ENCODE peak calls at places on chromosomes 11 and 22, in ten cellular contexts. A is A549, L is H1, I is suprapubic skin, T is stomach, V is K562, N is HepG2, F is sigmoid colon, J is transverse colon, B is tibial nerve. R is an unnamed sample.

GRCh38 chr22:24208012-24208749 is 26.9 kb downstream of the SUSD2 start:
- DNase-seq in A (peak; percentile 96), B (peak; percentile 80), J (no peak), L (no peak), N (peak; percentile 92), I (no peak), T (peak; percentile 58), F (peak; percentile 86), V (no peak), R (no peak)

GRCh38 chr22:19811811-19812771 is 42.6 kb downstream of the GNB1L start:
- DNase-seq in F (peak; percentile 55), T (peak; percentile 22), I (no peak), A (no peak), V (no peak), N (no peak), B (no peak), L (peak; percentile 39), J (no peak), R (peak; percentile 25)

GRCh38 chr11:33867566-33867965 is 24.3 kb downstream of the LMO2 start:
- DNase-seq in N (no peak), A (no peak), I (no peak), F (no peak), L (no peak), B (no peak), T (no peak), V (no peak), J (no peak), R (no peak)

GRCh38 chr11:59195596-59195995 is 17.1 kb downstream of the MPEG1 start:
- DNase-seq in N (no peak), J (no peak), A (no peak), F (no peak), I (no peak), T (no peak), V (no peak), L (no peak), B (no peak), R (no peak)

GRCh38 chr22:27682438-27682837 is 119.1 kb downstream of the MN1 start:
- DNase-seq in L (peak; percentile 80), T (no peak), N (no peak), A (no peak), I (no peak), F (no peak), B (no peak), J (no peak), V (peak; percentile 52), R (no peak)

GRCh38 chr11:56207796-56208195 is 26.3 kb downstream of the OR5T2 start:
- DNase-seq in B (no peak), N (no peak), A (no peak), T (no peak), L (no peak), I (no peak), J (no peak), V (no peak), F (no peak), R (no peak)

GRCh38 chr11:77470971-77471370 is 2.9 kb downstream of the PAK1 start:
- DNase-seq in I (no peak), N (no peak), T (no peak), B (no peak), F (no peak), V (no peak), J (no peak), L (no peak), A (no peak), R (no peak)

GRCh38 chr11:67291481-67292381 is 2.6 kb downstream of the ANKRD13D start:
- DNase-seq in L (no peak), F (peak; percentile 66), B (no peak), A (no peak), V (no peak), I (peak; percentile 63), T (no peak), N (no peak), J (no peak), R (no peak)

GRCh38 chr11:38252620-38253019 is 1654.6 kb upstream of the RAG2 start:
- DNase-seq in T (no peak), J (no peak), F (no peak), V (no peak), N (no peak), L (no peak), A (no peak), B (no peak), I (no peak), R (no peak)

GRCh38 chr22:37211853-37212173 is 464 bp downstream of the SSTR3 start:
- DNase-seq in B (no peak), L (no peak), T (no peak), I (no peak), F (peak; percentile 57), A (no peak), N (no peak), V (no peak), J (no peak), R (peak; percentile 54)

GRCh38 chr11:81237139-81237538 is 1496.5 kb downstream of the FAM181B start:
- DNase-seq in N (peak; percentile 49), B (peak; percentile 45), L (no peak), T (no peak), I (no peak), J (no peak), F (no peak), A (peak; percentile 37), V (peak; percentile 12), R (no peak)

GRCh38 chr11:22478169-22478568 is 140.0 kb downstream of the SLC17A6 start:
- DNase-seq in A (no peak), J (no peak), N (no peak), B (no peak), L (no peak), F (no peak), T (no peak), I (no peak), V (no peak), R (no peak)

GRCh38 chr22:20885557-20886323 is 26.9 kb downstream of the SNAP29 start:
- DNase-seq in F (peak; percentile 89), J (peak; percentile 90), B (peak; percentile 67), T (peak; percentile 83), N (peak; percentile 85), I (peak; percentile 78), A (peak; percentile 85), V (peak; percentile 97), L (peak; percentile 90), R (peak; percentile 55)

GRCh38 chr11:8649361-8649760 is 33.1 kb downstream of the TRIM66 start:
- DNase-seq in F (no peak), V (no peak), A (no peak), T (no peak), J (no peak), I (no peak), N (no peak), B (no peak), L (no peak), R (no peak)

GRCh38 chr11:109984634-109985289 is 108.4 kb upstream of the ZC3H12C start:
- DNase-seq in J (no peak), T (no peak), B (no peak), A (no peak), V (no peak), N (no peak), L (no peak), I (no peak), F (no peak), R (no peak)

GRCh38 chr11:65320386-65321075 is 5.9 kb downstream of the CDC42EP2 start:
- DNase-seq in B (no peak), T (no peak), A (no peak), F (no peak), I (no peak), V (no peak), J (no peak), N (no peak), L (no peak), R (no peak)

GRCh38 chr11:62439785-62440602 is 21.2 kb downstream of the SCGB1A1 start:
- DNase-seq in N (no peak), I (peak; percentile 78), A (no peak), F (peak; percentile 87), J (no peak), T (no peak), L (no peak), B (peak; percentile 67), V (peak; percentile 51), R (peak; percentile 66)

GRCh38 chr11:13602844-13603243 is 65.6 kb upstream of the FAR1 start:
- DNase-seq in F (no peak), T (no peak), I (no peak), N (no peak), A (no peak), B (no peak), V (no peak), J (no peak), L (no peak), R (no peak)
- TF ChIP-seq CTCF in F (no peak), T (no peak), I (no peak), N (no peak), A (no peak), B (no peak), V (no peak), J (no peak), L (peak; percentile 59), R (no peak)

DNA sequence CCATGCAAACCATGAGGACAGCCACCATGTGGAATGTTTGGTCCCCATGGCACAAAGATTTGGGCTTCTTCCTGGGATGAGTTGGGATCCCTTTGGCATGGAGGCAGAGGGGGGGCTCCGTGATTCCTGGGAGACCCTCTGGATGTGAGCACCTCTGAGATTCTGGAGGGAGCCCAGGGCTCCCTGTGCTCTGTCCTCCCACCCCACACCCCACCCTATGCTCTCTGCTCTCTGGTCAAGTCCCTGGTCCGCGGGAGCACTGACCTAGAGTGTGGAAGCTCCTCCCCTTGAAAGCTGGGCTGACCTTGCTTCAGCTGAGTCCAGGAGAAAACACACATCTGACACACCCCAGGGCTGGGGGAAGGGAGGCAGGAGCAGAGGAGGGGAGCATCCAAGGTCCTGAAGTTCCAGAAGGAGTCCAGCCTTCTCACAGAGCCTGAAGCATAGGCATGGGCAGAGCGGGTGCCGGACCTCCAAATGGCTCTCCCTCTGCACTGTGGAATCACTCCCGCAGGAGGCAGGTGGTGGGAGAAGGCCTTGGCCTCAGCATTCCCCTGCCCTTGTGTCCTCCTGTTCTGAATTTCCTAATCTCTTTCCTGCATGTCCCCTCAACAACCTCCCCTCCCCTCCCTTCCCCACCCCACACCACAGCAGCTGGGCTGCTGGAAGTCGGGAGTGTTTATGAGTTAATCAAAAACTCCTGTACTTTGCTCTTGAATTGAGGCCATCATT is 25.7 kb upstream of the OAF start:
- DNase-seq in A (no peak), I (peak; percentile 67), F (peak; percentile 92), L (peak; percentile 41), N (peak; percentile 93), B (peak; percentile 85), V (no peak), T (peak; percentile 63), J (peak; percentile 82), R (peak; percentile 90)
- TF ChIP-seq EP300 in A (no peak), I (no peak), F (no peak), L (no peak), N (peak; percentile 67), B (no peak), V (no peak), T (no peak), J (no peak), R (no peak)

GRCh38 chr22:41801886-41802285 is 1.4 kb downstream of the CCDC134 start:
- DNase-seq in B (no peak), A (no peak), F (no peak), I (no peak), L (no peak), J (no peak), V (no peak), T (no peak), N (no peak), R (no peak)
- H3K4me3 ChIP-seq in B (no peak overlapping the region), A (peak overlapping the region; percentile 87), F (no peak overlapping the region), I (no peak overlapping the region), L (peak overlapping the region; percentile 84), J (peak overlapping the region; percentile 77), V (peak overlapping the region; percentile 78), T (peak overlapping the region; percentile 71), N (peak overlapping the region; percentile 71), R (no peak overlapping the region)

DNA sequence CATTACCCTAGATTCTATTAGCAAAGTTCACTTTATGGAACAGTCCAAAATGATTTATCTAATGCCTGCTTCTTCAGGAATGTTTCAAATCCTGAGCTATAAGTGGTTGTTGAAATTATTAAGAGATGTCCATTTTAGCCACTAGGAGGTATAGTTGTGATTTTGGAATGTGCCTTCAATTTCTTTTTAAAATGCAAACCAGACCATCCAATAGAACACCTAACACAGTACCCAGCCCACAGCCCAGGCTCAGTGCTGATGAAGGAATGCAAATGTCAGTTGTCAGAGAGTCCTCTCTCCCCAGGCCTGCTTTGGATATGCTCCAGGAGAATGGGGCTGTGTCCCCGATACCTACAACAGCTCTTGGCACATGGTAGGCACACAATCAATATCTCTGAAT is 85.8 kb upstream of the E2F8 start:
- DNase-seq in V (no peak), N (no peak), B (no peak), F (no peak), L (no peak), I (no peak), A (no peak), T (no peak), J (no peak), R (no peak)
- TF ChIP-seq CTCF in V (no peak), N (no peak), B (peak; percentile 29), F (no peak), L (no peak), I (no peak), A (peak; percentile 28), T (no peak), J (no peak), R (no peak)